ENCODE peak calls at places on chromosomes 16 and 17, in five cellular contexts. P is HFFc6, L is tibial artery, R is spleen, S is GM23338. J is an unnamed sample.

GRCh38 chr17:79496422-79497005 is 114.3 kb downstream of the RBFOX3 start:
- DNase-seq in L (no peak), P (no peak), R (no peak), S (no peak), J (no peak)

GRCh38 chr17:78294776-78295175 is 63.3 kb downstream of the TMEM235 start:
- DNase-seq in P (no peak), L (no peak), S (no peak), R (no peak), J (no peak)

GRCh38 chr16:57579361-57579665 is 36.9 kb downstream of the ADGRG5 start:
- DNase-seq in L (no peak), S (no peak), P (no peak), R (no peak), J (no peak)

GRCh38 chr17:43399839-43400328 is 1.1 kb downstream of the ARL4D start:
- DNase-seq in P (no peak), S (no peak), L (no peak), R (no peak), J (no peak)

GRCh38 chr16:47262938-47263337 is 119.2 kb upstream of the NETO2 start:
- DNase-seq in P (no peak), S (no peak), R (no peak), L (no peak), J (no peak)

GRCh38 chr17:81242421-81243332 is 3.6 kb downstream of the NDUFAF8 start:
- DNase-seq in L (no peak), P (no peak), R (no peak), S (no peak), J (no peak)

GRCh38 chr16:2692251-2692947 is 10.1 kb downstream of the KCTD5 start:
- DNase-seq in P (no peak), S (peak; percentile 18), L (no peak), R (no peak), J (no peak)

GRCh38 chr16:25110392-25110947 is 1.1 kb upstream of the LCMT1 start:
- DNase-seq in L (no peak), P (no peak), R (no peak), S (no peak), J (no peak)

GRCh38 chr17:978110-979093 is 1.2 kb downstream of the NXN start:
- DNase-seq in S (no peak), P (peak; percentile 25), L (no peak), R (peak; percentile 80), J (no peak)

GRCh38 chr16:50059669-50060068 is 6.1 kb upstream of the HEATR3 start:
- DNase-seq in S (no peak), L (no peak), P (no peak), R (no peak), J (no peak)

GRCh38 chr16:85605912-85606841 is 6.9 kb upstream of the GSE1 start:
- DNase-seq in P (no peak), L (no peak), R (no peak), S (no peak), J (no peak)

GRCh38 chr17:7930841-7931631 is 710 bp downstream of the TRAPPC1 start:
- DNase-seq in S (peak; percentile 41), R (no peak), L (no peak), P (no peak), J (no peak)

GRCh38 chr17:1208966-1209365 is 29.2 kb upstream of the ABR start:
- DNase-seq in R (no peak), P (no peak), S (no peak), L (no peak), J (no peak)

GRCh38 chr17:27502526-27503324 is 46.5 kb downstream of the KSR1 start:
- DNase-seq in L (no peak), P (peak; percentile 58), R (no peak), S (no peak), J (no peak)

GRCh38 chr17:80263253-80264047 is 2.8 kb downstream of the RNF213 start:
- DNase-seq in R (peak; percentile 94), S (peak; percentile 42), P (peak; percentile 67), L (peak; percentile 90), J (no peak)

GRCh38 chr17:40320771-40321501 is 12.0 kb downstream of the RARA start:
- DNase-seq in R (peak; percentile 85), P (no peak), S (no peak), L (peak; percentile 85), J (peak; percentile 86)

GRCh38 chr17:76359375-76359774 is 5.7 kb upstream of the PRPSAP1 start:
- DNase-seq in L (no peak), R (no peak), P (no peak), S (no peak), J (no peak)

GRCh38 chr16:83393196-83393981 is 414.4 kb upstream of the HSBP1 start:
- DNase-seq in S (peak; percentile 33), P (no peak), L (peak; percentile 42), R (no peak), J (no peak)

GRCh38 chr16:25258856-25259179 is 1.2 kb upstream of the ZKSCAN2 start:
- DNase-seq in P (no peak), S (no peak), R (no peak), L (no peak), J (no peak)

GRCh38 chr16:86432691-86433090 is 77.6 kb upstream of the FOXF1 start:
- DNase-seq in S (no peak), L (no peak), R (no peak), P (no peak), J (no peak)

GRCh38 chr17:39462644-39463375 is 1.5 kb downstream of the CDK12 start:
- DNase-seq in P (no peak), L (no peak), S (peak; percentile 19), R (peak; percentile 78), J (peak; percentile 83)

DNA sequence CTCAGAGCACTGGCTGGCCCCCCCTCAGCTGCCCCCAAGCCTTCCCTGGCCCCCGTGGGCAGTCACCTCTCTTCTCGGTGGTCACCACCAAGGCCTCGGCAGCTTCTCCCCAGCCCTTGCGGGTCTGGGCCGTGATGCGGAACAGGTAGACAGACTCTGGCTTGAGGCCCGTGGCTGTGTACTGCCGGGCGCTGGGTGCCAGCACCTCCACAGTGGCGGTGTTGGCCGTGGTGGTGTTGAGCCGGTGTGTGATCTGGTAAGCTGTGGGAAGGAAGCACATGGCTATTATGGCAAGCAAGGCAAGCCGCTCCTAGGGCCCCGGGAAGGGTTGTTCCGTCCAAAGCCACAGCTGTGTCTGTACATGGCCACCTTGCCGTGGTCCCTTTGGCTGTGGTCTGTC is 78.4 kb upstream of the CDC42EP4 start:
- DNase-seq in P (no peak), R (peak; percentile 62), S (no peak), L (no peak), J (peak; percentile 92)
- TF ChIP-seq CTCF in P (no peak), R (no peak), S (no peak), L (no peak), J (no peak)

GRCh38 chr17:36534117-36534880 is at the start of gene MYO19:
- DNase-seq in L (peak; percentile 56), P (peak; percentile 43), R (peak; percentile 91), S (peak; percentile 92), J (no peak)

GRCh38 chr17:36532435-36532975 is 2.2 kb downstream of the MYO19 start:
- DNase-seq in R (no peak), S (no peak), L (no peak), P (no peak), J (no peak)

GRCh38 chr17:36535669-36536081 is 888 bp downstream of the PIGW start:
- DNase-seq in L (no peak), R (no peak), S (no peak), P (no peak), J (no peak)

GRCh38 chr17:36529121-36529520 is 5.5 kb downstream of the MYO19 start:
- DNase-seq in P (peak; percentile 76), S (no peak), R (no peak), L (no peak), J (no peak)

DNA sequence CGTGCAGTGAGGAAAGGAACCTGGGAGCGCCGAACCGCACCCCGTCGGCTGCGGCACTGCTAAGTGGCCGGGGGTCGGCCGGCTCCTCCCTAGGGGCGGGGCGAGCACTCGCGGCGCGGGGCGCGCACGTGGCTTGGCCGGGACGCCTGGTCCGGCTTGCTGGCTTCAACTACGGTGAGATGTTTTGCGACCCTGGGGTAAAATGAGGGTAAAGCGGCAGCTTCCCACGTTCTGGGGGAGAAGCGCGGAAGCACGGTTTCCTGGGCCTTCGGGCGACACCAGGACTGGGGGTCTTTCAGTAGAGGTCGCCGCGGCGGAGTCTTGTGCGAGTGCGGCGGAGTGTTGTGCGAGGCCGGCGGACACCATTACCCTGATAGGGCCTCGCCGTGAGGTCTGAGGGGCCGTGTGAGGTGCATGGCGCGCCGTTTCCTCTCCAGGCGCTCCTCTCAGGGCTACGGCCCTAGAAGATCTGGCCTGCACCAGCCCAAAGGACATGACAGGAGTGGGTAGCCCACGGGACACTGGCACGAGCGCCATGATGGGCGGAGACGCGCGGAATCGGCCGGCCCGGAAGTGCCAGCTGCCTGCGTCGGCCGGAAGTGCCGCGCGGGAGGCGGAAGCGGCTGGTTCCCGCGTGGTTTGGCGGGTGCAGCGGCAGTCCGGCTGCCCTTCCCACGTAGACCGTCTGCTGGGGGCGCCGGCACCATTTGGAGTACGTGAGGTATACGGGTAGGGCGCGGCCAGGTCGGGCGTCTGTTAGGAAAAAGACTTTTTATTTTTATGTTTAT is at the start of gene PIGW:
- DNase-seq in P (peak; percentile 81), L (peak; percentile 75), S (peak; percentile 95), R (peak; percentile 97), J (no peak)
- TF ChIP-seq CTCF in P (peak; percentile 18), L (no peak), S (no peak), R (peak; percentile 57), J (peak; percentile 49)

DNA sequence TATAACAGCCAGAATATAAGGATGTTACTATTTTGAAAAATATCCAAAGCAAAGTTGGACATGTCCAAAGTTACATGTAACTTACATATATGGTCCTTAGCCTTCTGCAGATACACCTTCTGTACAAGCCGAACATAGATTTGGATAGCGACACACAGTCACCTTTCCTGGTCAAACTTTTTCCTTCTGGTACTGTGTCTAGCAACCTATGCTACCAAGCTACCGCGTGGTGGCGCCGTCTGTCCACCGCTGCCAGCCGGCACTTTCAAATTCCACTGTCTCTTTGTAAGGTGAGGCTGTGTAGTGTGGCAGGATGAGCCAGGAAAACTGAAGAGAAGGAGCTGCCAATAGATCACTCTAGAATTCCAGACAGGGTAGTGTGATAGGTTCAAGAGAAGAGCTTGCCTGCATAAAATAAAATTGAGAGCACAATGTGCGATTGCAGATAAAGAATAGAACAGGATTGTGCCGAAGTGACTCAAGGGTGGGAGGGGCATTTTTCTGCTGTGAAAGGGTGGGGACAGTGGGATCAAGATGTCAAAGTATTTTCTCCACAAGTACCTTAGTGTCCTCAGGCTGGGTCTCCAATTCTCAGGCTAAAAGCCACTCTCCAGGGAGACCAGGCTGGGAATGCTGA is 366.9 kb downstream of the SLC39A11 start:
- DNase-seq in S (peak; percentile 78), L (no peak), R (peak; percentile 82), P (peak; percentile 44), J (no peak)
- TF ChIP-seq CTCF in S (peak; percentile 95), L (peak; percentile 78), R (peak; percentile 74), P (peak; percentile 97), J (peak; percentile 97)

GRCh38 chr16:53771655-53772497 is 67.9 kb downstream of the FTO start:
- DNase-seq in P (no peak), L (no peak), S (no peak), R (no peak), J (no peak)

GRCh38 chr16:53773881-53774280 is 69.9 kb downstream of the FTO start:
- DNase-seq in R (no peak), S (no peak), P (no peak), L (no peak), J (no peak)

GRCh38 chr16:53775821-53776431 is 72.0 kb downstream of the FTO start:
- DNase-seq in R (no peak), P (peak; percentile 85), L (peak; percentile 38), S (peak; percentile 47), J (no peak)

GRCh38 chr16:53775106-53775820 is 71.3 kb downstream of the FTO start:
- DNase-seq in R (no peak), L (no peak), S (no peak), P (no peak), J (no peak)

GRCh38 chr16:53773150-53773846 is 69.3 kb downstream of the FTO start:
- DNase-seq in S (peak; percentile 74), L (no peak), R (no peak), P (peak; percentile 74), J (no peak)
- TF ChIP-seq CTCF in S (peak; percentile 64), L (peak; percentile 56), R (peak; percentile 34), P (peak; percentile 80), J (peak; percentile 91)

GRCh38 chr16:73016488-73016830 is 31.5 kb downstream of the ZFHX3 start:
- DNase-seq in R (no peak), P (no peak), L (no peak), S (no peak), J (no peak)
- TF ChIP-seq CTCF in R (no peak), P (no peak), L (no peak), S (no peak), J (no peak)

J was measured in chondrocyte.